ENCODE peak calls at places on chromosome 9, in four cellular contexts. J is K562, Y is HepG2, S is GM12878. T is an unnamed sample.

GRCh38 chr9:35611230-35611797 is 6.3 kb downstream of the TESK1 start:
- DNase-seq in J (peak), Y (peak), S (no peak), T (peak)

GRCh38 chr9:116320180-116320799 is 166.7 kb downstream of the PAPPA start:
- DNase-seq in J (no peak), Y (no peak), S (no peak), T (no peak)

GRCh38 chr9:87007711-87008360 is 60.5 kb upstream of the GAS1 start:
- DNase-seq in J (no peak), Y (no peak), S (no peak), T (no peak)

GRCh38 chr9:18748106-18748719 is 274.3 kb downstream of the ADAMTSL1 start:
- DNase-seq in J (no peak), Y (no peak), S (no peak), T (no peak)

GRCh38 chr9:83986765-83987401 is 6.3 kb downstream of the RMI1 start:
- DNase-seq in J (no peak), Y (peak), S (no peak), T (no peak)

GRCh38 chr9:117414220-117414905 is 494 bp downstream of the ASTN2 start:
- DNase-seq in J (no peak), Y (no peak), S (no peak), T (peak)

GRCh38 chr9:107644774-107645463 is 155.3 kb upstream of the KLF4 start:
- DNase-seq in J (no peak), Y (no peak), S (no peak), T (no peak)

GRCh38 chr9:1969160-1969559 is 46.0 kb upstream of the SMARCA2 start:
- DNase-seq in J (no peak), Y (no peak), S (no peak), T (no peak)

GRCh38 chr9:5186416-5187169 is 1.2 kb upstream of the INSL6 start:
- DNase-seq in J (peak), Y (peak), S (no peak), T (peak)

GRCh38 chr9:2060425-2060824 is 45.3 kb downstream of the SMARCA2 start:
- DNase-seq in J (no peak), Y (no peak), S (no peak), T (no peak)

GRCh38 chr9:94853887-94854286 is 127.4 kb downstream of the AOPEP start:
- DNase-seq in J (no peak), Y (peak), S (no peak), T (no peak)

GRCh38 chr9:90296539-90296938 is 346.1 kb downstream of the DIRAS2 start:
- DNase-seq in J (no peak), Y (no peak), S (no peak), T (no peak)

GRCh38 chr9:107422189-107422802 is 67.3 kb downstream of the KLF4 start:
- DNase-seq in J (peak), Y (peak), S (no peak), T (peak)

GRCh38 chr9:129023036-129023907 is 4.9 kb downstream of the SH3GLB2 start:
- DNase-seq in J (peak), Y (no peak), S (no peak), T (no peak)

GRCh38 chr9:129309906-129310305 is 131.8 kb upstream of the IER5L start:
- DNase-seq in J (no peak), Y (no peak), S (no peak), T (no peak)

GRCh38 chr9:6226696-6227095 is 11.1 kb downstream of the IL33 start:
- DNase-seq in J (no peak), Y (no peak), S (no peak), T (no peak)

GRCh38 chr9:130036099-130036498 is 6.9 kb downstream of the FNBP1 start:
- DNase-seq in J (no peak), Y (no peak), S (no peak), T (no peak)

GRCh38 chr9:127360829-127361228 is 36.1 kb upstream of the SLC2A8 start:
- DNase-seq in J (peak), Y (peak), S (no peak), T (peak)

GRCh38 chr9:132372177-132373095 is 17.6 kb upstream of the SETX start:
- DNase-seq in J (no peak), Y (no peak), S (no peak), T (no peak)

GRCh38 chr9:109417054-109417453 is 81.1 kb downstream of the PTPN3 start:
- DNase-seq in J (no peak), Y (no peak), S (no peak), T (no peak)

GRCh38 chr9:126325779-126326178 is 850 bp upstream of the MVB12B start:
- DNase-seq in J (no peak), Y (no peak), S (no peak), T (no peak)

GRCh38 chr9:89496645-89497044 is 1.3 kb downstream of the SEMA4D start:
- DNase-seq in J (no peak), Y (no peak), S (no peak), T (no peak)

GRCh38 chr9:95874989-95875304 is 544 bp upstream of the ERCC6L2 start:
- DNase-seq in J (peak), Y (peak), S (no peak), T (peak)

GRCh38 chr9:10447036-10447435 is 165.8 kb downstream of the PTPRD start:
- DNase-seq in J (no peak), Y (no peak), S (no peak), T (no peak)

GRCh38 chr9:90874194-90874593 is 72.6 kb downstream of the SYK start:
- DNase-seq in J (no peak), Y (no peak), S (no peak), T (no peak)

GRCh38 chr9:92592946-92593860 is 57.4 kb upstream of the ECM2 start:
- DNase-seq in J (no peak), Y (no peak), S (no peak), T (no peak)

GRCh38 chr9:111572945-111573604 is 26.4 kb downstream of the PTGR1 start:
- DNase-seq in J (no peak), Y (no peak), S (no peak), T (no peak)

GRCh38 chr9:84941812-84942211 is 272.3 kb downstream of the NTRK2 start:
- DNase-seq in J (no peak), Y (no peak), S (no peak), T (no peak)

GRCh38 chr9:23779220-23779619 is 46.8 kb downstream of the ELAVL2 start:
- DNase-seq in J (no peak), Y (no peak), S (no peak), T (no peak)

GRCh38 chr9:128412120-128412790 is 8.4 kb upstream of the CERCAM start:
- DNase-seq in J (peak), Y (peak), S (no peak), T (peak)

GRCh38 chr9:118170032-118170955 is 466.1 kb downstream of the TLR4 start:
- DNase-seq in J (peak), Y (peak), S (no peak), T (peak)

GRCh38 chr9:127694890-127695735 is 11.7 kb upstream of the CFAP157 start:
- DNase-seq in J (no peak), Y (no peak), S (no peak), T (no peak)

GRCh38 chr9:124550080-124550479 is 42.9 kb upstream of the NR5A1 start:
- DNase-seq in J (no peak), Y (no peak), S (no peak), T (no peak)

GRCh38 chr9:124553738-124554137 is 46.5 kb upstream of the NR5A1 start:
- DNase-seq in J (no peak), Y (no peak), S (no peak), T (no peak)

GRCh38 chr9:124555043-124555442 is 47.8 kb upstream of the NR5A1 start:
- DNase-seq in J (no peak), Y (no peak), S (no peak), T (no peak)

GRCh38 chr9:124551472-124552339 is 44.5 kb upstream of the NR5A1 start:
- DNase-seq in J (peak), Y (peak), S (peak), T (peak)
- TF ChIP-seq CREM in J (peak), Y (no peak), S (peak), T (no peak)

DNA sequence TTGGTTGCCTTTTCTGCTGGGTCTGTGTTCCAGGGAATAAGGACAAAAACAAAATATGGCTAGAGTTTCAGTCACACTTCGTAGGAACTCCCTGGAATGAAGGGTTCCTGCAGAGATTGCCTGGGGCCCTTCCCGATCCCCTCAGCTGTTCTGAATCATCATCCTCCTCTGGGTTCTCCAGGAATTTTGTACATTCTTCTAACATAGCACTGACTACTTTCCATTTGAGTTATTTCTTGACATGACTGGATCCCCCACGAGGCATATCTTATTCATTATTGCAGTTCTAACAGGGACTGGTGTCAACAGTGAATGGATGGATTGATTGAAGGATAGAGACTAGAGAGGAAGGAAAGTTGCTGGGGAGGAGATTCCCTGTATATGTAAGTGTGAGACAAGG is 49.2 kb upstream of the TNC start:
- DNase-seq in J (no peak), Y (no peak), S (no peak), T (no peak)
- TF ChIP-seq CREM in J (no peak), Y (no peak), S (no peak), T (no peak)

DNA sequence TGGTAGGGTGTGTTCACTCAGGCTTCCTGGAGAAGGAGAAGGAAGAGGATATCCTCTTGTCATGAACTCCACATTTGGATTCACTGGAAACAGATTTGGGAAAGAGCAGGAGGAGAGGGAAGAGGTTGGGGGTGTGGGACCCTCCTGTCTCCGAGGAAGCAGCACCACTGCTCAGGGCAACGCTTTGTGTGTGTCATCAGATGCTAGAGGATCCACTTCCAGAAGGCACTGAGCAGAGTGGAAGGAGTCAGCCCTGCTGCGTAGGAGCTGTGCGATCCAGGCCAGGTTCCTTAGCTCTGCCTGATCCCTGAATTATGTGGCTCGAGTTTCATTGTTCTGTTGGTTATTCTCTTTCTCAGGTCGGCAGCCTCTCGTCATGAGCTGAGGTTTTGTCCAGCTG is 37.3 kb upstream of the TJP2 start:
- DNase-seq in J (no peak), Y (no peak), S (no peak), T (no peak)
- TF ChIP-seq CREM in J (no peak), Y (no peak), S (no peak), T (no peak)

GRCh38 chr9:34086889-34087288 is 38.2 kb upstream of the UBAP2 start:
- DNase-seq in J (no peak), Y (no peak), S (no peak), T (no peak)

GRCh38 chr9:34087370-34087769 is 38.7 kb upstream of the UBAP2 start:
- DNase-seq in J (no peak), Y (no peak), S (no peak), T (no peak)

GRCh38 chr9:34089311-34089710 is 37.2 kb downstream of the DCAF12 start:
- DNase-seq in J (no peak), Y (no peak), S (no peak), T (no peak)

GRCh38 chr9:34084562-34084961 is 35.9 kb upstream of the UBAP2 start:
- DNase-seq in J (no peak), Y (no peak), S (no peak), T (no peak)

GRCh38 chr9:34085581-34086500 is 37.2 kb upstream of the UBAP2 start:
- DNase-seq in J (no peak), Y (no peak), S (no peak), T (no peak)
- TF ChIP-seq CREM in J (no peak), Y (no peak), S (no peak), T (no peak)

GRCh38 chr9:88224938-88225337 is 86.7 kb upstream of the SPATA31C2 start:
- DNase-seq in J (no peak), Y (no peak), S (no peak), T (no peak)
- TF ChIP-seq CREM in J (no peak), Y (no peak), S (no peak), T (no peak)

GRCh38 chr9:114252394-114252793 is 70.5 kb upstream of the ORM1 start:
- DNase-seq in J (no peak), Y (no peak), S (no peak), T (no peak)

GRCh38 chr9:114250648-114251047 is 72.2 kb upstream of the ORM1 start:
- DNase-seq in J (no peak), Y (no peak), S (no peak), T (no peak)

GRCh38 chr9:114249424-114250234 is 73.3 kb upstream of the ORM1 start:
- DNase-seq in J (no peak), Y (no peak), S (no peak), T (no peak)

GRCh38 chr9:114248274-114248673 is 74.6 kb upstream of the ORM1 start:
- DNase-seq in J (no peak), Y (no peak), S (no peak), T (no peak)

GRCh38 chr9:114250235-114250568 is 72.7 kb upstream of the ORM1 start:
- DNase-seq in J (no peak), Y (no peak), S (no peak), T (no peak)
- TF ChIP-seq CREM in J (no peak), Y (no peak), S (no peak), T (no peak)

GRCh38 chr9:133714606-133715294 is 23.4 kb downstream of the SARDH start:
- DNase-seq in J (no peak), Y (peak), S (no peak), T (no peak)
- TF ChIP-seq CREM in J (no peak), Y (no peak), S (no peak), T (no peak)

GRCh38 chr9:133835273-133835901 is 97.2 kb upstream of the SARDH start:
- DNase-seq in J (no peak), Y (no peak), S (no peak), T (no peak)
- TF ChIP-seq CREM in J (no peak), Y (no peak), S (no peak), T (no peak)

GRCh38 chr9:134605969-134606363 is 35.6 kb upstream of the COL5A1 start:
- DNase-seq in J (no peak), Y (no peak), S (no peak), T (no peak)

GRCh38 chr9:134606951-134607733 is 34.5 kb upstream of the COL5A1 start:
- DNase-seq in J (peak), Y (no peak), S (no peak), T (peak)

GRCh38 chr9:134602547-134603362 is 38.8 kb upstream of the COL5A1 start:
- DNase-seq in J (no peak), Y (peak), S (no peak), T (no peak)

GRCh38 chr9:134605351-134605968 is 36.1 kb upstream of the COL5A1 start:
- DNase-seq in J (no peak), Y (no peak), S (no peak), T (no peak)

GRCh38 chr9:134604834-134605233 is 36.8 kb upstream of the COL5A1 start:
- DNase-seq in J (no peak), Y (no peak), S (no peak), T (no peak)
- TF ChIP-seq CREM in J (no peak), Y (no peak), S (no peak), T (no peak)